ENCODE peak calls at places on chromosome 9, in six cellular contexts. M is nephron progenitor cell, W is WTC11, T is heart left ventricle, H is psoas muscle, F is kidney. V is an unnamed sample.
A peak's percentile ranks its signal among the peaks of the same experiment; 100 is the strongest.

GRCh38 chr9:123302348-123303214 is 34.2 kb upstream of the STRBP start:
- DNase-seq in M (no peak), W (no peak), T (no peak), H (no peak), F (peak; percentile 13), V (no peak)

GRCh38 chr9:113154471-113154870 is 3.7 kb downstream of the SLC31A2 start:
- DNase-seq in M (no peak), W (no peak), T (no peak), H (peak; percentile 63), F (no peak), V (no peak)

GRCh38 chr9:89234186-89234585 is 55.6 kb upstream of the SHC3 start:
- DNase-seq in M (no peak), W (no peak), T (no peak), H (no peak), F (no peak), V (no peak)

GRCh38 chr9:104841601-104842106 is 77.7 kb downstream of the NIPSNAP3B start:
- DNase-seq in M (no peak), W (no peak), T (no peak), H (no peak), F (no peak), V (no peak)

GRCh38 chr9:114504341-114505186 is 709 bp downstream of the WHRN start:
- DNase-seq in M (peak; percentile 70), W (peak; percentile 69), T (peak; percentile 32), H (peak; percentile 39), F (peak; percentile 83), V (peak; percentile 42)

GRCh38 chr9:138049779-138050471 is 172.3 kb downstream of the CACNA1B start:
- DNase-seq in M (no peak), W (no peak), T (no peak), H (no peak), F (no peak), V (no peak)

GRCh38 chr9:90613502-90613901 is 29.1 kb downstream of the DIRAS2 start:
- DNase-seq in M (no peak), W (peak; percentile 21), T (no peak), H (no peak), F (no peak), V (no peak)

GRCh38 chr9:12773562-12773961 is 1.3 kb upstream of the LURAP1L start:
- DNase-seq in M (no peak), W (no peak), T (no peak), H (no peak), F (no peak), V (no peak)

GRCh38 chr9:23036416-23036815 is 589.8 kb downstream of the DMRTA1 start:
- DNase-seq in M (no peak), W (no peak), T (no peak), H (no peak), F (no peak), V (no peak)

GRCh38 chr9:115520626-115521025 is 402.7 kb upstream of the TNC start:
- DNase-seq in M (no peak), W (no peak), T (no peak), H (no peak), F (no peak), V (no peak)

GRCh38 chr9:37202091-37202490 is 81.7 kb downstream of the ZCCHC7 start:
- DNase-seq in M (no peak), W (no peak), T (no peak), H (no peak), F (no peak), V (no peak)

GRCh38 chr9:77092536-77092935 is 73.1 kb downstream of the FOXB2 start:
- DNase-seq in M (no peak), W (no peak), T (no peak), H (no peak), F (no peak), V (no peak)

GRCh38 chr9:133114451-133114885 is 6.6 kb downstream of the RALGDS start:
- DNase-seq in M (no peak), W (no peak), T (peak; percentile 65), H (peak; percentile 67), F (peak; percentile 74), V (no peak)

GRCh38 chr9:90600029-90600428 is 42.6 kb downstream of the DIRAS2 start:
- DNase-seq in M (no peak), W (peak; percentile 16), T (no peak), H (no peak), F (no peak), V (no peak)

GRCh38 chr9:38067892-38068615 is 973 bp downstream of the SHB start:
- DNase-seq in M (peak; percentile 49), W (peak; percentile 30), T (no peak), H (peak; percentile 31), F (peak; percentile 83), V (peak; percentile 12)

GRCh38 chr9:130432796-130433167 is 12.0 kb upstream of the ASS1 start:
- DNase-seq in M (no peak), W (no peak), T (no peak), H (no peak), F (no peak), V (no peak)

GRCh38 chr9:3181049-3181953 is 337.4 kb upstream of the PUM3 start:
- DNase-seq in M (peak; percentile 64), W (peak; percentile 75), T (no peak), H (peak; percentile 17), F (peak; percentile 71), V (peak; percentile 26)

GRCh38 chr9:130042931-130043653 is at the start of gene FNBP1:
- DNase-seq in M (peak; percentile 83), W (peak; percentile 78), T (peak; percentile 88), H (peak; percentile 80), F (peak; percentile 94), V (peak; percentile 74)

GRCh38 chr9:95070549-95071021 is 246.9 kb downstream of the FANCC start:
- DNase-seq in M (no peak), W (no peak), T (no peak), H (no peak), F (peak; percentile 73), V (no peak)

GRCh38 chr9:109779711-109780452 is at the start of gene PALM2AKAP2:
- DNase-seq in M (peak; percentile 84), W (peak; percentile 76), T (peak; percentile 78), H (peak; percentile 74), F (peak; percentile 86), V (peak; percentile 63)

GRCh38 chr9:88676644-88677043 is 141.7 kb downstream of the NXNL2 start:
- DNase-seq in M (no peak), W (no peak), T (no peak), H (no peak), F (no peak), V (no peak)

GRCh38 chr9:19946446-19947109 is 157.7 kb upstream of the SLC24A2 start:
- DNase-seq in M (peak; percentile 18), W (no peak), T (no peak), H (no peak), F (no peak), V (no peak)

GRCh38 chr9:89603629-89604462 is 966 bp upstream of the GADD45G start:
- DNase-seq in M (peak; percentile 83), W (peak; percentile 90), T (peak; percentile 77), H (peak; percentile 62), F (peak; percentile 88), V (peak; percentile 69)

GRCh38 chr9:17191095-17191494 is 56.3 kb downstream of the CNTLN start:
- DNase-seq in M (no peak), W (no peak), T (no peak), H (no peak), F (no peak), V (no peak)

GRCh38 chr9:115127191-115127817 is 9.3 kb upstream of the TNC start:
- DNase-seq in M (no peak), W (no peak), T (no peak), H (no peak), F (no peak), V (no peak)

GRCh38 chr9:108468364-108468763 is 387.4 kb downstream of the ACTL7B start:
- DNase-seq in M (peak; percentile 34), W (peak; percentile 78), T (no peak), H (peak; percentile 45), F (no peak), V (peak; percentile 41)
- TF ChIP-seq CTCF in M (peak; percentile 16), W (peak; percentile 44), T (peak; percentile 46), H (peak; percentile 45), F (peak; percentile 36), V (peak; percentile 59)

GRCh38 chr9:28951945-28952344 is 1378.7 kb upstream of the C9orf72 start:
- DNase-seq in M (no peak), W (no peak), T (no peak), H (no peak), F (no peak), V (no peak)
- TF ChIP-seq CTCF in M (no peak), W (no peak), T (no peak), H (no peak), F (peak; percentile 28), V (no peak)

GRCh38 chr9:86636051-86636450 is 281.8 kb upstream of the TUT7 start:
- DNase-seq in M (peak; percentile 7), W (no peak), T (no peak), H (no peak), F (no peak), V (no peak)

GRCh38 chr9:86639287-86639686 is 285.1 kb upstream of the TUT7 start:
- DNase-seq in M (no peak), W (no peak), T (no peak), H (no peak), F (no peak), V (no peak)

GRCh38 chr9:86638109-86638508 is 283.9 kb upstream of the TUT7 start:
- DNase-seq in M (no peak), W (no peak), T (no peak), H (no peak), F (no peak), V (no peak)

GRCh38 chr9:86636614-86637013 is 282.4 kb upstream of the TUT7 start:
- DNase-seq in M (peak; percentile 5), W (no peak), T (no peak), H (no peak), F (no peak), V (no peak)

DNA sequence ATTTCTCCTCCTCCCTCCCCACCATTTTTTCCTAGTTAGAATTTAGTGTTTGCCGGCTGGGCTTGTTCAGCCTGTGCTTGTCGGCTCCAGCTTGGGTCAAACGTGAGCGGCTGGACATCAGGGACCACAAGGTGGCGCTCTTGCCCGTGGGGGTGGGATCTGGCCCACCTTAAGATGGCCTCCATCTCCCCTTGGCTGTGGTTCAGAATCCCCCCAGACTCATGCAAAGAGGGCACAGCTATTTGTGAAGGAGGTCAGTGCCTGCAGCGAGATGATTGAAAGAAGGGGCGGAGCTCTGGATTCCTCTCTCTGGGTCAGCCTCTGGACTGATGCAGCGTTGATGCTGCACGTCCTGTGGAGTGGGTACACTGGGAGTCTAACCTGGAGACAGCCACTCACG is 283.3 kb upstream of the TUT7 start:
- DNase-seq in M (peak; percentile 84), W (peak; percentile 86), T (peak; percentile 22), H (no peak), F (no peak), V (peak; percentile 89)
- TF ChIP-seq CTCF in M (peak; percentile 74), W (peak; percentile 85), T (peak; percentile 55), H (peak; percentile 12), F (peak; percentile 7), V (peak; percentile 77)

GRCh38 chr9:136563646-136564321 is 17.9 kb upstream of the NOTCH1 start:
- DNase-seq in M (peak; percentile 4), W (no peak), T (no peak), H (no peak), F (peak; percentile 74), V (no peak)

GRCh38 chr9:136565075-136565721 is 19.4 kb upstream of the NOTCH1 start:
- DNase-seq in M (peak; percentile 51), W (no peak), T (peak; percentile 83), H (no peak), F (peak; percentile 85), V (no peak)

GRCh38 chr9:136562746-136563506 is 17.1 kb upstream of the NOTCH1 start:
- DNase-seq in M (no peak), W (no peak), T (no peak), H (no peak), F (peak; percentile 77), V (no peak)

GRCh38 chr9:136565722-136566552 is 20.1 kb upstream of the NOTCH1 start:
- DNase-seq in M (peak; percentile 33), W (no peak), T (no peak), H (no peak), F (peak; percentile 79), V (no peak)

GRCh38 chr9:136564379-136564988 is 18.6 kb upstream of the NOTCH1 start:
- DNase-seq in M (peak; percentile 12), W (no peak), T (peak; percentile 79), H (peak; percentile 78), F (peak; percentile 91), V (no peak)
- TF ChIP-seq CTCF in M (no peak), W (no peak), T (no peak), H (no peak), F (no peak), V (peak; percentile 17)